ENCODE peak calls at places on chromosomes 16 and 17, in nine cellular contexts. A is uterus, W is spleen, Q is sigmoid colon, S is gastrocnemius medialis, Z is A549, D is body of pancreas, F is ascending aorta, K is tibial nerve. O is an unnamed sample. For H3K4me1, the result is how much of the 10 kb centered on the place peaks cover.

GRCh38 chr17:76405967-76406647 is 21.7 kb downstream of the SPHK1 start:
- DNase-seq in A (no peak), W (peak), Q (no peak), S (peak), Z (no peak), D (peak), F (no peak), K (no peak), O (no peak)

GRCh38 chr17:73650147-73650546 is 5.9 kb upstream of the SDK2 start:
- DNase-seq in A (no peak), W (no peak), Q (no peak), S (no peak), Z (peak), D (no peak), F (no peak), K (no peak), O (peak)

GRCh38 chr17:7222972-7223292 is 3.2 kb downstream of the ACADVL start:
- DNase-seq in A (no peak), W (no peak), Q (peak), S (no peak), Z (no peak), D (no peak), F (no peak), K (no peak), O (no peak)

GRCh38 chr17:71792966-71793365 is 327.9 kb upstream of the SOX9 start:
- DNase-seq in A (no peak), W (no peak), Q (no peak), S (no peak), Z (no peak), D (no peak), F (no peak), K (no peak), O (no peak)

GRCh38 chr16:11101283-11101682 is 154.7 kb downstream of the SOCS1 start:
- DNase-seq in A (no peak), W (no peak), Q (no peak), S (no peak), Z (no peak), D (no peak), F (no peak), K (no peak), O (no peak)

GRCh38 chr17:74780443-74781238 is 4.5 kb upstream of the NAT9 start:
- DNase-seq in A (no peak), W (no peak), Q (no peak), S (no peak), Z (peak), D (no peak), F (no peak), K (no peak), O (no peak)

GRCh38 chr17:4369557-4370230 is 3.2 kb upstream of the UBE2G1 start:
- DNase-seq in A (no peak), W (peak), Q (peak), S (no peak), Z (no peak), D (no peak), F (no peak), K (no peak), O (no peak)

GRCh38 chr17:62737513-62737912 is 70.6 kb downstream of the MARCHF10 start:
- DNase-seq in A (no peak), W (no peak), Q (no peak), S (no peak), Z (no peak), D (no peak), F (no peak), K (no peak), O (no peak)

GRCh38 chr17:57366558-57367351 is 110.4 kb downstream of the MSI2 start:
- DNase-seq in A (no peak), W (no peak), Q (no peak), S (peak), Z (peak), D (no peak), F (no peak), K (no peak), O (peak)

GRCh38 chr17:65824901-65825300 is 263.5 kb upstream of the AXIN2 start:
- DNase-seq in A (no peak), W (no peak), Q (no peak), S (no peak), Z (no peak), D (no peak), F (no peak), K (no peak), O (no peak)

GRCh38 chr16:50299508-50300105 is 33.3 kb downstream of the ADCY7 start:
- DNase-seq in A (peak), W (peak), Q (peak), S (peak), Z (no peak), D (no peak), F (no peak), K (no peak), O (no peak)

GRCh38 chr17:13537211-13537610 is 64.5 kb downstream of the HS3ST3A1 start:
- DNase-seq in A (no peak), W (no peak), Q (no peak), S (no peak), Z (no peak), D (no peak), F (no peak), K (no peak), O (no peak)

GRCh38 chr16:53745126-53745525 is 41.2 kb downstream of the FTO start:
- DNase-seq in A (no peak), W (no peak), Q (no peak), S (no peak), Z (no peak), D (peak), F (no peak), K (no peak), O (no peak)

GRCh38 chr16:11350531-11351335 is 5.5 kb downstream of the RMI2 start:
- DNase-seq in A (no peak), W (no peak), Q (no peak), S (no peak), Z (no peak), D (no peak), F (no peak), K (no peak), O (peak)

GRCh38 chr16:7025616-7026190 is 306.9 kb upstream of the RBFOX1 start:
- DNase-seq in A (peak), W (peak), Q (peak), S (peak), Z (peak), D (peak), F (no peak), K (peak), O (peak)
- TF ChIP-seq CTCF in A (no peak), W (no peak), Q (no peak), S (peak), Z (peak), D (peak), F (no peak), K (peak), O (peak)

DNA sequence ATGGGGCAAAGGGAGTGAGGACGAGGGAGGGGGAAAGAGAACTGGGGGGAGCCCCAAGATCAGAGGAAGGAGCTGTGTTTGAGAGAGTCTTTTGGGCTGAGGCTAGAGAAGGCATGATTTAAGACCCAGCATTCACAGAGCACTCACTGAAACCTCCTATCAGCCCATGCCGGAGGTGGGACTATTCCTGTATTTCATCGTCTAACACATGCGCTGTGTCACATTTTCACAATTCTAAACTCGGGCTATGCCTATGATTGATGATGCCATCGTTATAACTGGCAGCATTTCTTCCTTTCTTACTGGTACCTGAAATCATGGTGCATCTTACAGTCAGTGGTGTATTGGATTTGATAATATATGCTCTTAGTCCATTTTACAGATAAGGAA is 3.5 kb downstream of the FAM171A2 start:
- DNase-seq in A (no peak), W (no peak), Q (no peak), S (no peak), Z (no peak), D (no peak), F (no peak), K (no peak), O (no peak)
- H3K4me1 ChIP-seq in A (under half), W (under half), Q (under half), S (under half), Z (under half), D (under half), F (under half), K (under half), O (under half)

DNA sequence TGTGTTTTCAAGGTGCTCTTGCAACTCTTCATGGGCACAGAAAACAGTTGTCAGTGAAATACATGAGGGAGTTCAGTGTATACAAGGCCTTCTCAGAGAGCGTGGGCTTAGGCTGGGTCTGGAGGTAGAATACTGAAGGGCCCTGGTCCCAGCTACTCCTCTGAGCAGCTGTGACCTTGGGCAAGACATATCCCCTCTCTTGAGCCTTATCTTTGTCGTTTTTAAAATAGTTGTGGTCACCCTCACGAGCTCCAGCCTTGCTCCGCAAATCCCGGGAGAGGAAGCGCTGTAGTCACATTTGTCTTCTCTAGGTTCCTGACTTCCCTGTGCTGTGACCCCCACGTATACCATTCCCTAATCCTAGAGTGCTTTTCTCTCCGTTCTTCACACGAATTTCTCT is 3.6 kb downstream of the ZNRF1 start:
- DNase-seq in A (no peak), W (no peak), Q (no peak), S (no peak), Z (no peak), D (no peak), F (no peak), K (no peak), O (no peak)
- H3K27ac ChIP-seq in A (peak), W (no peak), Q (peak), S (no peak), Z (no peak), D (no peak), F (no peak), K (no peak), O (no peak)

DNA sequence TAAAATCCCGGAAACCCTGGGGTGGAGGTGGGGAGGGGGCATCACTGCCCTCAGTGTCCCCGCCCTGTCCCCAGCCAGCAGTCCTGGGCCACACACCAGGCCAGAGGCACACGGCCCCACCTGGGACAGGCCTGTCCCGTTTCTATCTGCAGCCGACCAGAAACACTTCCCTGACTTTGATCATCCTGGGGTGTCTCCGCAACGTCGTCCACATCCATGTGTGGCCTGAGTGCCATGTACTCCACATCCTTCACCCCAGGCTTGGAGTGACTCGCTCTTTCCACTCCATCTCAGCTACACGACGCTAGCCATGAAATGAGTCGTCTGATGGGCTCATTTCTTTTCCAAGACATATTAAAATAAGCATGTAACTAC is 19.7 kb upstream of the RASD1 start:
- DNase-seq in A (no peak), W (no peak), Q (no peak), S (no peak), Z (no peak), D (no peak), F (no peak), K (no peak), O (no peak)
- TF ChIP-seq CTCF in A (no peak), W (no peak), Q (no peak), S (no peak), Z (no peak), D (no peak), F (no peak), K (no peak), O (no peak)

GRCh38 chr17:18262111-18262510 is 1.6 kb downstream of the MIEF2 start:
- DNase-seq in A (no peak), W (no peak), Q (no peak), S (no peak), Z (no peak), D (no peak), F (no peak), K (no peak), O (no peak)

GRCh38 chr17:18260332-18261145 is at the start of gene MIEF2:
- DNase-seq in A (peak), W (peak), Q (peak), S (peak), Z (peak), D (peak), F (peak), K (peak), O (peak)

GRCh38 chr17:18259621-18260331 is 686 bp upstream of the MIEF2 start:
- DNase-seq in A (no peak), W (no peak), Q (no peak), S (no peak), Z (peak), D (no peak), F (no peak), K (no peak), O (no peak)

GRCh38 chr17:18261659-18262058 is 1.2 kb downstream of the MIEF2 start:
- DNase-seq in A (no peak), W (no peak), Q (no peak), S (no peak), Z (no peak), D (no peak), F (no peak), K (no peak), O (no peak)

GRCh38 chr17:18261146-18261515 is 669 bp downstream of the MIEF2 start:
- DNase-seq in A (peak), W (no peak), Q (peak), S (peak), Z (peak), D (peak), F (peak), K (no peak), O (peak)
- H3K4me1 ChIP-seq in A (under half), W (half or more), Q (under half), S (half or more), Z (under half), D (under half), F (under half), K (half or more), O (under half)

GRCh38 chr16:15606521-15607220 is 36.3 kb downstream of the MARF1 start:
- DNase-seq in A (no peak), W (no peak), Q (no peak), S (no peak), Z (no peak), D (no peak), F (no peak), K (no peak), O (no peak)

GRCh38 chr16:15605869-15606520 is 37.0 kb downstream of the MARF1 start:
- DNase-seq in A (no peak), W (no peak), Q (no peak), S (no peak), Z (no peak), D (no peak), F (no peak), K (no peak), O (no peak)

GRCh38 chr16:15608398-15609285 is 34.3 kb downstream of the MARF1 start:
- DNase-seq in A (no peak), W (no peak), Q (no peak), S (no peak), Z (no peak), D (no peak), F (no peak), K (no peak), O (no peak)

GRCh38 chr16:15609286-15609649 is 33.7 kb downstream of the MARF1 start:
- DNase-seq in A (no peak), W (no peak), Q (no peak), S (no peak), Z (no peak), D (no peak), F (no peak), K (no peak), O (no peak)

GRCh38 chr16:15607700-15608396 is 35.1 kb downstream of the MARF1 start:
- DNase-seq in A (no peak), W (peak), Q (peak), S (peak), Z (no peak), D (peak), F (peak), K (peak), O (no peak)
- H3K27ac ChIP-seq in A (peak), W (peak), Q (peak), S (peak), Z (no peak), D (no peak), F (no peak), K (peak), O (no peak)

GRCh38 chr16:1330260-1330914 is 3.1 kb upstream of the BAIAP3 start:
- DNase-seq in A (no peak), W (no peak), Q (no peak), S (no peak), Z (peak), D (no peak), F (no peak), K (no peak), O (no peak)
- TF ChIP-seq CTCF in A (no peak), W (no peak), Q (no peak), S (no peak), Z (peak), D (no peak), F (peak), K (peak), O (peak)

DNA sequence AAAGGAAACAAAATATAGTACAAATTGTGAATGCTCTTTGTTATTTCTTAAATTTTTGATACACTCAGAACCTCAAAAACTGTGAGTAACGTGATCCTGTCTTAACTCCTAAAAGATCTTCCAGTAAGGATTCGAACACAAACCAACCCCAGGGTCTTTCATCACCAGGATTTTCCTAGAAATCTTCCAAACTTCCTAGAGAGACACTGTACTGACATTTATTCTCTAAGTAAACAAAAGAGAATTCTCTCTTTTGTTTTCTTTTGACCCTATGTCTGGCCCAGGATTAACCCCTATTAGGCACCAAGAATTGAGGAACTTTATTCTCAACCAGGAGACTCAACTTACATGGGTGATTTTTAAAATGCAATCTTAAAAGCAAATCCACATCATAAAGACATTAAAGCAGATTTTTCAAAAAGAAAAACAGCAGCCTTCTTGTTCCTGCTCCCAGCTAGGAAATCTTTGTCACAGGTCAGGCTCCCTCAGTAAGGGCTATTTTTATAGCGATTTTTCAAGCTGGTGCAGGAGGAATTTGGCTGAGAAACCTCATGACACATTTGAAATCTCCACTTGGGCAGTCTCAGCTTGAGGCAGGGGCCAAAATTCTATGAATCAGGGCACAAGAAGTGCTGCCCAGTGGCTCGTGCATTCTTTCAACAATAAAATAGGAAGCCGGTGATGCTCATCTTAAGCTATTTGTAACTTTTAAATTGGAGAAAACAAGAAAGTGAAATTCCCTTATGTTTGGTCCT is 6.2 kb upstream of the SMG1 start:
- DNase-seq in A (no peak), W (no peak), Q (no peak), S (peak), Z (no peak), D (no peak), F (peak), K (no peak), O (no peak)
- H3K4me1 ChIP-seq in A (under half), W (under half), Q (under half), S (under half), Z (under half), D (under half), F (under half), K (under half), O (under half)

DNA sequence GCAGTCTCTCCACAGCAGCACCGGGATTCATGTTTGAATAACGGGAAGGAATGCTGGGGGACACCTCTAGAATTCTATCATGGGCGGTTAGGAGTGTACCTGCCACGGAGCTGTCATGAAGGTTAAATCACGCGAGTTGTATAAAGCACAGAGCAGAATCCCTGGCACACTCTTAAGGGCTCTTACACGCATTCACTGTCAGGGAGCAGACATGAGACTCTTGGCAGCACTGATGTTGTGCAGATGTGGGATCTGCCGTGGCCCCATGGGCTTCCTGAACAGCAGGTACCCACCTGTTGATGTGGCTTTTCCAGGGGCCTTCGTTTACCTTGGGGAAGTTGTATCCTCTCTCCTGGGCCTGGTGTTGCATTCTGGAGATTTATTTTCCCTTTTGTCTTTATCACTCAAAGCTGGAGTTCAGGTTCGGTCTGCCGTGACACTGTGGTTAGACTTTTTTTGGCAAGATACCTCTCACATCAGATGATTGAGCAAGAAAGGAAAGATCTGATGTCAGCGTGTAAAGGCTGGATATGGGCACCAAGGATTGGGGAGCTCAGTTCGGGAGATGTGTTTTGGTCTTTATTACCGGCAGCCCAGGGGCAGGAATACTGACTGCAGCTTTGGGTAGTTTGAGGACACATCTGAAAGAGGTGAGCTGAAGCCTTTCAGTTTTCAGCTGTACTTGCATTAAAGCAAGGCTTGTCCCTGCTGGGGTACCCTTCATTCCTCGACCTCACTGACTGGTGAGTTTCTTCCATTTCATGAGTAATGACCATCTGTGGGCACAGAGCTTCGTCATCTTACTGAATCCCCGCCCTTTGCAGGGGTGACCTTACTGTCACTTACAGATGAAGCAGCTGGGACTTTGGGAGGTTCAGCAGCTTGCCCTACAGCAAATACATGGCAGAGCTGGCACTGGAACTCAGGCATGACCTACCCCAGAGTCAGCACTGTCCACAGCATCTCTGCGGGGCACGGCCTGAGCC is 19.3 kb downstream of the KNOP1 start:
- DNase-seq in A (no peak), W (no peak), Q (no peak), S (no peak), Z (no peak), D (no peak), F (no peak), K (no peak), O (no peak)
- H3K27ac ChIP-seq in A (peak), W (peak), Q (no peak), S (peak), Z (peak), D (peak), F (no peak), K (peak), O (peak)